ENCODE peak calls at places on chromosome 9, in six cellular contexts. F is foreskin fibroblast; G is fibroblast of lung; W is colonic mucosa; Y is activated CD8-positive, alpha-beta T cell treated with anti-CD3 and anti-CD28 coated beads for 36 hours; X is activated B cell treated with CpG ODN at 0.5 μM for 24 hours. N is an unnamed sample.

GRCh38 chr9:100117316-100117715 is 18.3 kb downstream of the INVS start:
- DNase-seq in Y (no peak), W (no peak), X (no peak), F (no peak), G (no peak), N (no peak)

GRCh38 chr9:131042666-131043065 is 33.7 kb downstream of the LAMC3 start:
- DNase-seq in G (no peak), Y (no peak), F (no peak), W (no peak), X (no peak), N (no peak)

GRCh38 chr9:19441730-19442129 is 32.9 kb downstream of the ACER2 start:
- DNase-seq in G (no peak), F (no peak), X (no peak), W (no peak), Y (no peak), N (no peak)

GRCh38 chr9:97766092-97766491 is 69.0 kb upstream of the XPA start:
- DNase-seq in Y (no peak), F (peak), G (peak), X (no peak), W (no peak), N (no peak)

GRCh38 chr9:69486498-69486897 is 161.5 kb downstream of the ENTREP1 start:
- DNase-seq in X (no peak), Y (no peak), W (no peak), F (no peak), G (peak), N (no peak)

GRCh38 chr9:9970514-9970913 is 642.3 kb downstream of the PTPRD start:
- DNase-seq in G (no peak), X (no peak), Y (no peak), W (no peak), F (no peak), N (no peak)

GRCh38 chr9:83182071-83182470 is 119.1 kb upstream of the RASEF start:
- DNase-seq in G (no peak), X (no peak), Y (no peak), F (no peak), W (no peak), N (peak)

GRCh38 chr9:84673806-84674205 is 4.3 kb downstream of the NTRK2 start:
- DNase-seq in F (no peak), G (no peak), X (no peak), Y (no peak), W (no peak), N (no peak)

GRCh38 chr9:118558026-118558425 is 811.2 kb downstream of the BRINP1 start:
- DNase-seq in G (no peak), Y (no peak), X (no peak), F (no peak), W (no peak), N (no peak)

GRCh38 chr9:13665418-13666066 is 386.1 kb upstream of the MPDZ start:
- DNase-seq in Y (no peak), W (no peak), F (no peak), G (peak), X (no peak), N (no peak)

DNA sequence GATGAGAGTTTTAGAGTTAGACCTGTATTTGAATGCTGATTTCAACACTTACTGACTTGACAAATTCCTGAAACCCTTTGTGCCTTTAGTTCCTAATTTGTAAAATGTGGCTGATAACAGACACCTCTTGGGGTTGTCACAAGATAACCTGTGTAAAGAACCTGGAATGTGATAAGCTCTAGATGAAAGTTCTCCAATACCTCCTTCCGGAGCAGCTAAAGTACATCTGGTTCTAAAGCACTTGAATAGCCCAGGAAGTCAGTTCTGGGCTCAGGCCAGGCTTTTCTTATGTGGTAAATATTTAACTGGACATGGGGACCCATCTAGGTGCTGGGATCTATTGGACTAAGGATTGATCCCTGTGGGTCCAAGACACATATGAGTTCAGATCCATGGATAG is 310.8 kb upstream of the ADAMTSL1 start:
- DNase-seq in G (no peak), Y (no peak), W (no peak), F (no peak), X (no peak), N (no peak)
- TF ChIP-seq CTCF in G (no peak), Y (no peak), W (no peak), F (no peak), X (no peak), N (no peak)

DNA sequence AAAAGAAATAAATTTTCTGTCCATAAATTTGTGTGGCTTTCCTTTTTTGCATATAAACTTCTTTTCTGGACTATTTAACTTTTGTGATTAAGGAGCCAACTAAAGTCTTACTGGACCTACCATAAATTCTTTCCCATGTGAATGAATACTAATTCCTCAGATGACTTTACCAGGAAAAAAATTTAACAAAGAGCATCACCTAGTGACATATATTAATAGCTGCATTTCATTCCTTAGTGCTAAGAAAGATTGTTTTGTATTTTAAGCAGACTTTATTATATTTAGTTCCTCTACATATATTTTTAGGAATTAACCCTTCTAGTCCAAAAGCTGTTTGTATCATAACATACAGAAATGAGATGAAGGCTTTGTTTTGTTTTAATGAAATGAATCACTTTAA is 64.4 kb downstream of the C9orf85 start:
- DNase-seq in G (peak), W (no peak), X (no peak), Y (no peak), F (no peak), N (no peak)
- TF ChIP-seq CTCF in G (no peak), W (no peak), X (no peak), Y (no peak), F (peak), N (no peak)

GRCh38 chr9:108516391-108516790 is 339.4 kb downstream of the ACTL7B start:
- DNase-seq in G (no peak), F (no peak), Y (no peak), X (no peak), W (no peak), N (no peak)

GRCh38 chr9:108512426-108513173 is 343.2 kb downstream of the ACTL7B start:
- DNase-seq in G (no peak), Y (no peak), X (no peak), W (no peak), F (no peak), N (no peak)

GRCh38 chr9:108519417-108519816 is 336.4 kb downstream of the ACTL7B start:
- DNase-seq in F (no peak), G (no peak), W (no peak), Y (no peak), X (no peak), N (no peak)

GRCh38 chr9:108517591-108518365 is 338.0 kb downstream of the ACTL7B start:
- DNase-seq in G (no peak), F (no peak), Y (no peak), X (no peak), W (no peak), N (no peak)

GRCh38 chr9:108515856-108516255 is 339.9 kb downstream of the ACTL7B start:
- DNase-seq in X (no peak), Y (no peak), G (no peak), F (no peak), W (no peak), N (no peak)
- TF ChIP-seq CTCF in X (no peak), Y (no peak), G (no peak), F (no peak), W (no peak), N (no peak)

GRCh38 chr9:75197521-75197920 is 109.2 kb downstream of the OSTF1 start:
- DNase-seq in F (no peak), W (no peak), G (peak), Y (no peak), X (no peak), N (no peak)

GRCh38 chr9:75200892-75201470 is 112.7 kb downstream of the OSTF1 start:
- DNase-seq in G (peak), Y (peak), W (peak), F (no peak), X (no peak), N (peak)

GRCh38 chr9:75201480-75202209 is 113.3 kb downstream of the OSTF1 start:
- DNase-seq in F (no peak), W (no peak), X (no peak), Y (no peak), G (no peak), N (no peak)

DNA sequence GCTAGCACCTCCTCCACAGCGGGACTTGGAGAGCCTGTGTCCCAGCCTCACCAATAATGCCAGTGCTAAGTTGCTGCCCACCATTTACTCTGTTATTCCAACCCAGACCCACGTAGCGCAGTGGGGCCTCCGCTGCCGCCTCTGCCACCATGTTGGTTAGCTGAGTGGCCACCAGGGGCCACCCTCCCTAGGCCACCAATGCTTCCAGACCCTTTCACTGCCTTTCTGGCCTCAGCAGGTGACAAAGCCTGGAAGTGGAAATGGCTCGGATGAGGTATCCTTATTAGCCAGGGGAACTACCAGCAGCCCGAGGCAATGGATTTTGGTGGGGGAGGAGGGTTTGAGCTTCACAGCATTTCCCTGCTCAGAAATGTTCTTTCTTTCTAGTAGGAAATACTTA is 110.1 kb downstream of the OSTF1 start:
- DNase-seq in G (no peak), X (no peak), Y (no peak), W (no peak), F (no peak), N (no peak)
- TF ChIP-seq CTCF in G (no peak), X (no peak), Y (no peak), W (no peak), F (no peak), N (no peak)